ENCODE peak calls at places on chromosomes 1 and 21, in ten cellular contexts. One of them, this sample, is unnamed.
A peak's percentile ranks its signal among the peaks of the same experiment; 100 is the strongest.

GRCh38 chr1:4851666-4852065 is 197.3 kb downstream of the AJAP1 start:
- DNase-seq in lower leg skin: peak; percentile 23
- DNase-seq in cardiac muscle cell: no peak
- DNase-seq in retinal pigment epithelial cell: no peak
- DNase-seq in uterus: no peak
- DNase-seq in OCI-LY7: no peak
- DNase-seq in right atrium auricular region: peak; percentile 64
- DNase-seq in HCT116: no peak
- DNase-seq in GM20000: no peak
- DNase-seq in brain microvascular endothelial cell: no peak
- DNase-seq in this sample: no peak

GRCh38 chr1:156103521-156103947 is 11.0 kb upstream of the LMNA start:
- DNase-seq in HCT116: no peak
- DNase-seq in GM20000: no peak
- DNase-seq in retinal pigment epithelial cell: no peak
- DNase-seq in uterus: peak; percentile 61
- DNase-seq in brain microvascular endothelial cell: no peak
- DNase-seq in cardiac muscle cell: peak; percentile 54
- DNase-seq in OCI-LY7: no peak
- DNase-seq in right atrium auricular region: no peak
- DNase-seq in lower leg skin: no peak
- DNase-seq in this sample: no peak

GRCh38 chr1:19960621-19961020 is 18.8 kb downstream of the PLA2G2A start:
- DNase-seq in uterus: no peak
- DNase-seq in retinal pigment epithelial cell: no peak
- DNase-seq in cardiac muscle cell: no peak
- DNase-seq in right atrium auricular region: no peak
- DNase-seq in OCI-LY7: peak; percentile 4
- DNase-seq in GM20000: no peak
- DNase-seq in brain microvascular endothelial cell: no peak
- DNase-seq in HCT116: no peak
- DNase-seq in lower leg skin: no peak
- DNase-seq in this sample: no peak

GRCh38 chr21:27275294-27275927 is 308.5 kb upstream of the ADAMTS5 start:
- DNase-seq in OCI-LY7: no peak
- DNase-seq in brain microvascular endothelial cell: peak; percentile 60
- DNase-seq in GM20000: no peak
- DNase-seq in cardiac muscle cell: peak; percentile 78
- DNase-seq in uterus: no peak
- DNase-seq in HCT116: no peak
- DNase-seq in lower leg skin: no peak
- DNase-seq in retinal pigment epithelial cell: no peak
- DNase-seq in right atrium auricular region: no peak
- DNase-seq in this sample: no peak

GRCh38 chr1:82152356-82153281 is 351.9 kb downstream of the ADGRL2 start:
- DNase-seq in GM20000: peak; percentile 24
- DNase-seq in brain microvascular endothelial cell: no peak
- DNase-seq in retinal pigment epithelial cell: no peak
- DNase-seq in uterus: no peak
- DNase-seq in lower leg skin: no peak
- DNase-seq in HCT116: no peak
- DNase-seq in cardiac muscle cell: no peak
- DNase-seq in OCI-LY7: no peak
- DNase-seq in right atrium auricular region: no peak
- DNase-seq in this sample: no peak

GRCh38 chr1:173852105-173852504 is 15.7 kb downstream of the GAS5 start:
- DNase-seq in cardiac muscle cell: no peak
- DNase-seq in retinal pigment epithelial cell: no peak
- DNase-seq in right atrium auricular region: no peak
- DNase-seq in uterus: no peak
- DNase-seq in lower leg skin: no peak
- DNase-seq in brain microvascular endothelial cell: no peak
- DNase-seq in HCT116: no peak
- DNase-seq in GM20000: no peak
- DNase-seq in OCI-LY7: no peak
- DNase-seq in this sample: no peak

GRCh38 chr1:176536588-176536987 is 73.6 kb downstream of the PAPPA2 start:
- DNase-seq in uterus: no peak
- DNase-seq in right atrium auricular region: no peak
- DNase-seq in cardiac muscle cell: no peak
- DNase-seq in lower leg skin: no peak
- DNase-seq in GM20000: no peak
- DNase-seq in brain microvascular endothelial cell: no peak
- DNase-seq in HCT116: no peak
- DNase-seq in retinal pigment epithelial cell: no peak
- DNase-seq in OCI-LY7: no peak
- DNase-seq in this sample: no peak

GRCh38 chr1:28104866-28105467 is 16.6 kb upstream of the EYA3 start:
- DNase-seq in uterus: no peak
- DNase-seq in GM20000: no peak
- DNase-seq in HCT116: peak; percentile 67
- DNase-seq in cardiac muscle cell: peak; percentile 74
- DNase-seq in lower leg skin: no peak
- DNase-seq in brain microvascular endothelial cell: peak; percentile 74
- DNase-seq in OCI-LY7: no peak
- DNase-seq in retinal pigment epithelial cell: no peak
- DNase-seq in right atrium auricular region: no peak
- DNase-seq in this sample: no peak

GRCh38 chr1:61450454-61451213 is 274.3 kb downstream of the TM2D1 start:
- DNase-seq in brain microvascular endothelial cell: no peak
- DNase-seq in GM20000: no peak
- DNase-seq in retinal pigment epithelial cell: no peak
- DNase-seq in uterus: peak; percentile 37
- DNase-seq in OCI-LY7: no peak
- DNase-seq in lower leg skin: no peak
- DNase-seq in right atrium auricular region: no peak
- DNase-seq in cardiac muscle cell: peak; percentile 66
- DNase-seq in HCT116: no peak
- DNase-seq in this sample: no peak

GRCh38 chr1:5947978-5948680 is 44.1 kb downstream of the NPHP4 start:
- DNase-seq in HCT116: no peak
- DNase-seq in lower leg skin: no peak
- DNase-seq in OCI-LY7: no peak
- DNase-seq in retinal pigment epithelial cell: no peak
- DNase-seq in right atrium auricular region: no peak
- DNase-seq in uterus: no peak
- DNase-seq in GM20000: no peak
- DNase-seq in cardiac muscle cell: no peak
- DNase-seq in brain microvascular endothelial cell: no peak
- DNase-seq in this sample: no peak

GRCh38 chr1:15231714-15232201 is 15.3 kb upstream of the FHAD1 start:
- DNase-seq in right atrium auricular region: no peak
- DNase-seq in cardiac muscle cell: no peak
- DNase-seq in uterus: no peak
- DNase-seq in lower leg skin: no peak
- DNase-seq in HCT116: no peak
- DNase-seq in OCI-LY7: no peak
- DNase-seq in brain microvascular endothelial cell: no peak
- DNase-seq in GM20000: peak; percentile 57
- DNase-seq in retinal pigment epithelial cell: no peak
- DNase-seq in this sample: no peak

GRCh38 chr1:1307261-1307907 is 346 bp downstream of the ACAP3 start:
- DNase-seq in lower leg skin: no peak
- DNase-seq in brain microvascular endothelial cell: no peak
- DNase-seq in right atrium auricular region: no peak
- DNase-seq in OCI-LY7: no peak
- DNase-seq in cardiac muscle cell: no peak
- DNase-seq in HCT116: no peak
- DNase-seq in uterus: peak; percentile 58
- DNase-seq in retinal pigment epithelial cell: no peak
- DNase-seq in GM20000: no peak
- DNase-seq in this sample: no peak

DNA sequence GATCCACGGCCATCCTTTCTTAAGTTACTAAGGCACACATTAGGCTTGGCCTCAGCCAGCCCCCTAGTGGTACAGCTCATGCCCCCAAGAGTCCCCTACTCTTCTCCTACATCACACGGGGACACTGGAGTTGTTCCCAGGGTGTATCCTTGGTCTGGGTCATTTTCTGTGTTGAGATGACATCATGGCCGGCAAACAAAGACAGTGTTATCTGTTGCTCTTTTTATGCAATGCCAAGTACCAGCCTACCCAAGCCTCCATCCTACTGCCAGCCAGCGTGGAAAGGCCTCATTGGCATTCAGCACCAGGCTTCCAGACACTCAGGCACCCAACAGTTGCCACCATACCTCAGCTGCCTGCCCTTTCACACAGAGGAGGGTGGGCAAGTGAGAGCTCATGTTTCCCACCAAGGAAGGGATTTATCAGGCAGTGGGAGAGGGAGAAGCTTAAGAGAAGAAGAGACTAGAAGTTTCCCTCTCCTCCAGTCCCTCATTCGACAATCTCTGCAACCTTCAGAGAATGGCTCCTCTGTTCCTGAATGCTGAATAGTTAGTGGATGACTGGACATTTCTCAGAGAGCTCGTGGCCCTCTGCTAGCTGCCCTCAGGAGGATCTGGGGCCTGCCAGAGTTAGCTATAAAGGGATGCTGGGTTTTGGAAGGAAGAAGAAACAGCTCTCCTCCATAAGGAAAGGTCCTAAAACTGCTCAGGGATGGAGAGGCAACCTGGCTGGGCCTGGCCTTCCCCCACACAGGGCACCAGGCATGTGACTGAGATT is 17.7 kb downstream of the CBR1 start:
- DNase-seq in right atrium auricular region: no peak
- DNase-seq in brain microvascular endothelial cell: no peak
- DNase-seq in lower leg skin: no peak
- DNase-seq in HCT116: no peak
- DNase-seq in cardiac muscle cell: no peak
- DNase-seq in uterus: no peak
- DNase-seq in GM20000: no peak
- DNase-seq in retinal pigment epithelial cell: no peak
- DNase-seq in OCI-LY7: no peak
- DNase-seq in this sample: no peak
- TF ChIP-seq CTCF in right atrium auricular region: no peak
- TF ChIP-seq CTCF in brain microvascular endothelial cell: peak; percentile 45
- TF ChIP-seq CTCF in lower leg skin: no peak
- TF ChIP-seq CTCF in HCT116: peak; percentile 16
- TF ChIP-seq CTCF in cardiac muscle cell: peak; percentile 23
- TF ChIP-seq CTCF in uterus: no peak
- TF ChIP-seq CTCF in GM20000: no peak
- TF ChIP-seq CTCF in retinal pigment epithelial cell: peak; percentile 25
- TF ChIP-seq CTCF in OCI-LY7: peak; percentile 64
- TF ChIP-seq CTCF in this sample: no peak

DNA sequence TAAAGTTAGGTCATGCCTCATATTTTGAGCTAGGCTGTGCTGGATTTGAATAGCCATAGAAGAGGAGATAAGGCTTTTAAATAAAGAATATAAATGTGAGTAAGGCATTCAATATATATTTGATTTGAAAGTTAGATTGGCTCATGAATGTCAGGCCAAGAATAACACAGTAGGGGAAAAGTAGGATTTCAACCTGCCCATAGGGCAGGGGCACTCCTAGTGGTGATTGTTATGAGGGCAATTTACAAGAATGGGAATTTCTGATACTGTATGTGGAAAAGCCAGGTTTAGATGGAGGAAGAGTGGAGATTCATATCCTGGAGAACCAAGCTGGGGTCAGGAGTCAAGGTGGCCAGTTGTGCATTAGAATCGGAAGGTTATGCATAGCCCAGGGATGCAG is 74.9 kb downstream of the DNAH14 start:
- DNase-seq in lower leg skin: no peak
- DNase-seq in cardiac muscle cell: no peak
- DNase-seq in right atrium auricular region: no peak
- DNase-seq in HCT116: no peak
- DNase-seq in OCI-LY7: no peak
- DNase-seq in GM20000: no peak
- DNase-seq in retinal pigment epithelial cell: no peak
- DNase-seq in uterus: no peak
- DNase-seq in brain microvascular endothelial cell: no peak
- DNase-seq in this sample: no peak
- TF ChIP-seq CTCF in lower leg skin: no peak
- TF ChIP-seq CTCF in cardiac muscle cell: peak; percentile 9
- TF ChIP-seq CTCF in right atrium auricular region: no peak
- TF ChIP-seq CTCF in HCT116: peak; percentile 60
- TF ChIP-seq CTCF in OCI-LY7: peak; percentile 45
- TF ChIP-seq CTCF in GM20000: no peak
- TF ChIP-seq CTCF in retinal pigment epithelial cell: peak; percentile 54
- TF ChIP-seq CTCF in uterus: no peak
- TF ChIP-seq CTCF in brain microvascular endothelial cell: peak; percentile 45
- TF ChIP-seq CTCF in this sample: no peak

GRCh38 chr21:42276526-42277154 is 38.6 kb downstream of the TFF3 start:
- DNase-seq in HCT116: no peak
- DNase-seq in cardiac muscle cell: no peak
- DNase-seq in retinal pigment epithelial cell: no peak
- DNase-seq in right atrium auricular region: no peak
- DNase-seq in GM20000: no peak
- DNase-seq in brain microvascular endothelial cell: no peak
- DNase-seq in OCI-LY7: no peak
- DNase-seq in lower leg skin: no peak
- DNase-seq in uterus: no peak
- DNase-seq in this sample: no peak
- TF ChIP-seq CTCF in HCT116: no peak
- TF ChIP-seq CTCF in cardiac muscle cell: peak; percentile 8
- TF ChIP-seq CTCF in retinal pigment epithelial cell: no peak
- TF ChIP-seq CTCF in right atrium auricular region: no peak
- TF ChIP-seq CTCF in GM20000: no peak
- TF ChIP-seq CTCF in brain microvascular endothelial cell: no peak
- TF ChIP-seq CTCF in OCI-LY7: no peak
- TF ChIP-seq CTCF in lower leg skin: no peak
- TF ChIP-seq CTCF in uterus: no peak
- TF ChIP-seq CTCF in this sample: no peak

DNA sequence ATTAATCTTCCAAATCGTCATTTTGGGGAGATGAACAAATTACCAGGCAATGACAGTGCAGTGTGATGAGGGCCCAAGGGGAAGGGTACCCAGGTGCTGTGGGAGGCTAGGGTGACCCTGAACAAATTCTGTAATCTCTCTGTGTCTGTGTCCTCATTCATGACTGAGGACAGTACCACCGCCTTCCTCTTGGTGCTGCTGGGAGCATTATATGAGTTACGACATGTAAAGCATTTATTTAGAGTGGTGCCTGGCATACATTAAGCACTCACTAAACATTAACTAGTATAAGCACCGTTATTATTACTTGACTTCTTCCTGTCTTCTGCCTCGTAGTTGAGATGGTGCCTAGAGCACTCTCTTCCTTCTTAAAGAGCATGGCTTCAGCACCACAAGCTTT is 468.2 kb upstream of the VAMP3 start:
- DNase-seq in uterus: no peak
- DNase-seq in right atrium auricular region: no peak
- DNase-seq in HCT116: no peak
- DNase-seq in OCI-LY7: no peak
- DNase-seq in cardiac muscle cell: no peak
- DNase-seq in lower leg skin: no peak
- DNase-seq in retinal pigment epithelial cell: no peak
- DNase-seq in GM20000: no peak
- DNase-seq in brain microvascular endothelial cell: no peak
- DNase-seq in this sample: no peak
- TF ChIP-seq CTCF in uterus: no peak
- TF ChIP-seq CTCF in right atrium auricular region: no peak
- TF ChIP-seq CTCF in HCT116: peak; percentile 45
- TF ChIP-seq CTCF in OCI-LY7: no peak
- TF ChIP-seq CTCF in cardiac muscle cell: no peak
- TF ChIP-seq CTCF in lower leg skin: no peak
- TF ChIP-seq CTCF in retinal pigment epithelial cell: peak; percentile 23
- TF ChIP-seq CTCF in GM20000: no peak
- TF ChIP-seq CTCF in brain microvascular endothelial cell: peak; percentile 42
- TF ChIP-seq CTCF in this sample: no peak

DNA sequence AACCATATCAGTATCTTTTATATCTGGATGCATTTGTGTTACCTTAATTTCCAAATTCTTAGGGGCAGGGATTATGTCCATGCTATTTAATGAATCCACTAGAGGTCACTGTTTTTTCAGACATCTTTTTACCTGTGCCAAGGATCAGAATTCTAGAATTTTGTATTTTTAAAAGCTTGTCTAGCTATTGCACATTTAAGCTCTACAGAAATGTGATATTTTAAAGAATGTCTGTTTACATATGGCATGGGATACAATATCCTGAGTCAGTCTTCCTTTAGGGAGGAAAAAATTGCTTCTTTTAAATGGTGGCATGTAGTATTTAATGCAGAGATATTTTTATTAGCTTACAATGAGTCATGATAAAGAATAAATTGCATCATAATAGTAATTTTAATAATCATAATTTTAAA is 11.3 kb downstream of the RPAP2 start:
- DNase-seq in GM20000: peak; percentile 31
- DNase-seq in cardiac muscle cell: peak; percentile 54
- DNase-seq in brain microvascular endothelial cell: no peak
- DNase-seq in lower leg skin: no peak
- DNase-seq in HCT116: no peak
- DNase-seq in retinal pigment epithelial cell: no peak
- DNase-seq in right atrium auricular region: no peak
- DNase-seq in uterus: no peak
- DNase-seq in OCI-LY7: peak; percentile 43
- DNase-seq in this sample: no peak
- TF ChIP-seq CTCF in GM20000: peak; percentile 13
- TF ChIP-seq CTCF in cardiac muscle cell: peak; percentile 51
- TF ChIP-seq CTCF in brain microvascular endothelial cell: peak; percentile 32
- TF ChIP-seq CTCF in lower leg skin: no peak
- TF ChIP-seq CTCF in HCT116: peak; percentile 74
- TF ChIP-seq CTCF in retinal pigment epithelial cell: peak; percentile 54
- TF ChIP-seq CTCF in right atrium auricular region: peak; percentile 69
- TF ChIP-seq CTCF in uterus: peak; percentile 35
- TF ChIP-seq CTCF in OCI-LY7: peak; percentile 86
- TF ChIP-seq CTCF in this sample: no peak